ENCODE peak calls at places on chromosomes 7 and 10, in five cellular contexts. W, Q, N, I and R are unnamed samples.
A peak's percentile ranks its signal among the peaks of the same experiment; 100 is the strongest.

GRCh38 chr10:129704786-129705525 is 237.9 kb downstream of the MGMT start:
- DNase-seq in Q (no peak), I (no peak), N (no peak), W (no peak), R (no peak)

GRCh38 chr10:77784856-77785255 is 141.7 kb downstream of the DLG5 start:
- DNase-seq in N (no peak), I (no peak), Q (no peak), W (no peak), R (no peak)

GRCh38 chr7:30313348-30313747 is 29.0 kb downstream of the ZNRF2 start:
- DNase-seq in N (no peak), W (no peak), Q (no peak), I (no peak), R (no peak)

GRCh38 chr7:23530355-23530754 is 1.4 kb downstream of the TRA2A start:
- DNase-seq in Q (peak; percentile 53), W (peak; percentile 29), I (no peak), N (no peak), R (peak; percentile 71)

GRCh38 chr7:122520961-122521555 is 177.9 kb downstream of the RNF133 start:
- DNase-seq in W (no peak), Q (no peak), I (no peak), N (peak; percentile 38), R (peak; percentile 70)

GRCh38 chr7:90597527-90597871 is 1.4 kb downstream of the CDK14 start:
- DNase-seq in Q (no peak), N (no peak), I (no peak), W (no peak), R (no peak)

GRCh38 chr7:82051641-82052040 is 281.8 kb upstream of the HGF start:
- DNase-seq in N (no peak), W (no peak), I (no peak), Q (no peak), R (no peak)

GRCh38 chr7:138952791-138953190 is 28.4 kb downstream of the KIAA1549 start:
- DNase-seq in Q (no peak), I (no peak), W (no peak), N (no peak), R (no peak)

GRCh38 chr7:78125884-78126283 is 327.3 kb downstream of the PHTF2 start:
- DNase-seq in Q (peak; percentile 58), W (no peak), N (no peak), I (no peak), R (no peak)

GRCh38 chr10:119205926-119206602 is 1.3 kb upstream of the GRK5 start:
- DNase-seq in W (peak; percentile 25), N (no peak), I (no peak), Q (peak; percentile 83), R (peak; percentile 65)

GRCh38 chr10:105774881-105775280 is 1133.8 kb downstream of the SORCS3 start:
- DNase-seq in I (no peak), W (no peak), N (no peak), Q (no peak), R (no peak)

GRCh38 chr10:80493482-80494021 is 39.4 kb downstream of the TSPAN14 start:
- DNase-seq in I (no peak), N (no peak), W (no peak), Q (peak; percentile 89), R (no peak)

GRCh38 chr10:91464500-91464899 is 54.4 kb downstream of the HECTD2 start:
- DNase-seq in I (no peak), N (no peak), W (no peak), Q (no peak), R (no peak)

GRCh38 chr10:22816298-22816653 is 101.9 kb upstream of the PIP4K2A start:
- DNase-seq in N (no peak), W (no peak), I (no peak), Q (no peak), R (no peak)

GRCh38 chr7:128266891-128267839 is 26.1 kb downstream of the LEP start:
- DNase-seq in Q (peak; percentile 15), N (no peak), I (no peak), W (no peak), R (peak; percentile 81)

GRCh38 chr7:35648367-35648766 is 46.6 kb downstream of the HERPUD2 start:
- DNase-seq in I (no peak), W (no peak), Q (peak; percentile 41), N (no peak), R (no peak)

GRCh38 chr7:142431491-142431890 is 173.6 kb upstream of the PRSS58 start:
- DNase-seq in W (no peak), N (no peak), I (no peak), Q (no peak), R (no peak)

GRCh38 chr7:142432386-142432785 is 174.5 kb upstream of the PRSS58 start:
- DNase-seq in W (no peak), I (no peak), N (no peak), Q (no peak), R (no peak)

GRCh38 chr7:142425281-142425680 is 167.4 kb upstream of the PRSS58 start:
- DNase-seq in W (no peak), N (no peak), Q (no peak), I (no peak), R (no peak)

DNA sequence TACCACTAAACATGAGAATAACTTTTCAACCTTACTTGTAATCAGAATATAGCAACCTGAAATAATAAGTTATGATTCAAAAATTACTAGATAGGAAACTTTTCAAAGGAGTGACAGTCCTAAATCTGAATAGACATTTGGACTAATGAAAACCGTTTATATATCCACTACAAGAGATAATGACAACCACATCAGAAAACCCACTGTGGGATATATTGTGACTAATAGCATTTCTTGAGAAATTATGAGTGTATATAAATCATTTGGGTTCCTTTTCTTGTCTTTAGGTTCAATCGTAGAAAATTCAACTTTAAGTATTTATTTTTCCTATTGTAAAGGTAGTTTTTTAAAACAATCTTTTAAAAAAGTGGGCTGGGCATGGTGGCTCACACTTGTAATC is 170.2 kb upstream of the PRSS58 start:
- DNase-seq in W (no peak), N (no peak), I (no peak), Q (no peak), R (no peak)
- H3K4me3 ChIP-seq in W (no peak overlapping the region), N (no peak overlapping the region), I (no peak overlapping the region), Q (no peak overlapping the region), R (no peak overlapping the region)

DNA sequence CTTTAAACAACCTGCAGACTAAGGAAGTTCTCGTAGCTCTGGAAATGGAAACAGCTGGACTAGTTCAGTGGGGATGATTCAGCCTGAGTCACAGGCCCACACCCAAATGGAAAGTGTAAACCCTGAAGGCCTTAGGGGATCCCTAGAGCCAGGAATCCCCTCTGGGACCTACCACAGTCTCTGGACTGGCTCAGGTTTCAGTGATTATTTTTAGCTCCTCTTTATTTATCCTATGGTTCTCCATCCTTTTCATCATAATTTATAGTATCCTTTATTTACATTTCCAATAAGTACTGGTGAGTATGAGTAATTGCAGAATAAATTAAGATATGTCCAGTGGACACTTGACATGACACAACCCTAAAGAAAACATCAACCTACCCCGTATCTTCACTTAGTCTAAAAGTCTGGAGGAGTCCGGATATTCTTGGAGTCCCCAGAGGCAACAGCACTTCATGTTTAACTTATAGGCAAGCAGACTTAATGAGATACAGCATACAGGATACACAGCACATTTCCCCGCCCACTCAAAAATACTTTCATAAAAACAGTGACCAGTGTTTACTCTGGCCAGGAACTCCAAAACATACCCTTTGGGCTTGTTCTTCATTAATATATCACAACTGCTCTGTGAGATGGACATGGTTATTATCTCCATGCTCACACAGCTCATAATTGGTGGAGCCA is 28.4 kb upstream of the SEMA3E start:
- DNase-seq in Q (no peak), I (no peak), N (no peak), W (no peak), R (no peak)
- TF ChIP-seq CREB1 in Q (no peak), I (no peak), N (no peak), W (no peak), R (no peak)

GRCh38 chr10:125550362-125550761 is 132.6 kb downstream of the TEX36 start:
- DNase-seq in I (no peak), N (no peak), W (no peak), Q (no peak), R (no peak)
- H3K27me3 ChIP-seq in I (no peaks in the 10 kb centered on the region), N (no peaks in the 10 kb centered on the region), W (peaks cover 33% of the 10 kb centered on the region), Q (peaks cover 3% of the 10 kb centered on the region), R (no peaks in the 10 kb centered on the region)

GRCh38 chr10:52874541-52874940 is 102.0 kb upstream of the MBL2 start:
- DNase-seq in W (no peak), N (no peak), Q (no peak), I (no peak), R (no peak)
- H3K4me3 ChIP-seq in W (no peak overlapping the region), N (no peak overlapping the region), Q (no peak overlapping the region), I (no peak overlapping the region), R (no peak overlapping the region)